ENCODE peak calls at places on chromosome 20, in five cellular contexts. Y is stomach, C is K562, K is upper lobe of left lung, E is esophagus muscularis mucosa. Q is an unnamed sample.

GRCh38 chr20:21509597-21510331 is 4.1 kb downstream of the NKX2-2 start:
- DNase-seq in C (no peak), Y (no peak), K (no peak), E (no peak), Q (no peak)

GRCh38 chr20:63153254-63154221 is 62.4 kb downstream of the YTHDF1 start:
- DNase-seq in K (no peak), C (no peak), E (no peak), Y (no peak), Q (no peak)

GRCh38 chr20:18326990-18327389 is 38.7 kb downstream of the ZNF133 start:
- DNase-seq in C (no peak), E (no peak), K (no peak), Y (no peak), Q (no peak)

GRCh38 chr20:53608456-53609413 is 15.1 kb upstream of the ZNF217 start:
- DNase-seq in Y (peak; percentile 29), K (peak; percentile 33), C (peak; percentile 83), E (no peak), Q (no peak)

GRCh38 chr20:62047666-62048345 is 17.9 kb downstream of the TAF4 start:
- DNase-seq in Y (no peak), E (no peak), K (no peak), C (no peak), Q (no peak)

GRCh38 chr20:650954-651353 is 2.0 kb downstream of the SRXN1 start:
- DNase-seq in C (no peak), Y (no peak), E (no peak), K (no peak), Q (no peak)

GRCh38 chr20:50695144-50695872 is 4.0 kb upstream of the RIPOR3 start:
- DNase-seq in Y (no peak), E (no peak), K (no peak), C (no peak), Q (no peak)

GRCh38 chr20:24631173-24631505 is 161.7 kb downstream of the SYNDIG1 start:
- DNase-seq in E (no peak), C (no peak), Y (no peak), K (no peak), Q (no peak)

GRCh38 chr20:9359561-9360308 is 154.7 kb upstream of the LAMP5 start:
- DNase-seq in K (no peak), Y (peak; percentile 38), C (no peak), E (no peak), Q (no peak)

GRCh38 chr20:50242863-50243609 is 52.4 kb downstream of the CEBPB start:
- DNase-seq in E (no peak), Y (peak; percentile 74), C (no peak), K (no peak), Q (peak; percentile 44)

GRCh38 chr20:63695419-63696310 is 787 bp upstream of the TNFRSF6B start:
- DNase-seq in C (no peak), K (no peak), E (no peak), Y (peak; percentile 46), Q (no peak)

GRCh38 chr20:50663095-50663821 is 28.1 kb downstream of the RIPOR3 start:
- DNase-seq in C (no peak), E (no peak), Y (peak; percentile 70), K (peak; percentile 73), Q (no peak)

GRCh38 chr20:62576815-62577214 is 65.5 kb upstream of the SLCO4A1 start:
- DNase-seq in C (peak; percentile 68), E (no peak), K (no peak), Y (no peak), Q (no peak)

GRCh38 chr20:44428174-44429016 is 47.3 kb upstream of the TTPAL start:
- DNase-seq in K (no peak), E (no peak), C (no peak), Y (no peak), Q (no peak)

GRCh38 chr20:3751284-3751663 is 16.3 kb downstream of the ADISSP start:
- DNase-seq in Y (no peak), K (no peak), C (no peak), E (no peak), Q (no peak)
- H3K4me1 ChIP-seq in Y (peaks cover 43% of the 10 kb centered on the region), K (peaks cover 9% of the 10 kb centered on the region), C (no peaks in the 10 kb centered on the region), E (peaks cover 32% of the 10 kb centered on the region), Q (peaks cover 15% of the 10 kb centered on the region)

GRCh38 chr20:35237486-35237885 is 11.0 kb downstream of the MMP24 start:
- DNase-seq in C (no peak), E (no peak), K (no peak), Y (no peak), Q (no peak)

GRCh38 chr20:35240914-35241293 is 14.4 kb downstream of the MMP24 start:
- DNase-seq in Y (no peak), E (no peak), K (no peak), C (no peak), Q (no peak)

GRCh38 chr20:35238170-35238569 is 11.7 kb downstream of the MMP24 start:
- DNase-seq in K (no peak), Y (no peak), C (peak; percentile 38), E (no peak), Q (no peak)

GRCh38 chr20:35238746-35239145 is 12.3 kb downstream of the MMP24 start:
- DNase-seq in Y (no peak), E (no peak), K (no peak), C (no peak), Q (no peak)

DNA sequence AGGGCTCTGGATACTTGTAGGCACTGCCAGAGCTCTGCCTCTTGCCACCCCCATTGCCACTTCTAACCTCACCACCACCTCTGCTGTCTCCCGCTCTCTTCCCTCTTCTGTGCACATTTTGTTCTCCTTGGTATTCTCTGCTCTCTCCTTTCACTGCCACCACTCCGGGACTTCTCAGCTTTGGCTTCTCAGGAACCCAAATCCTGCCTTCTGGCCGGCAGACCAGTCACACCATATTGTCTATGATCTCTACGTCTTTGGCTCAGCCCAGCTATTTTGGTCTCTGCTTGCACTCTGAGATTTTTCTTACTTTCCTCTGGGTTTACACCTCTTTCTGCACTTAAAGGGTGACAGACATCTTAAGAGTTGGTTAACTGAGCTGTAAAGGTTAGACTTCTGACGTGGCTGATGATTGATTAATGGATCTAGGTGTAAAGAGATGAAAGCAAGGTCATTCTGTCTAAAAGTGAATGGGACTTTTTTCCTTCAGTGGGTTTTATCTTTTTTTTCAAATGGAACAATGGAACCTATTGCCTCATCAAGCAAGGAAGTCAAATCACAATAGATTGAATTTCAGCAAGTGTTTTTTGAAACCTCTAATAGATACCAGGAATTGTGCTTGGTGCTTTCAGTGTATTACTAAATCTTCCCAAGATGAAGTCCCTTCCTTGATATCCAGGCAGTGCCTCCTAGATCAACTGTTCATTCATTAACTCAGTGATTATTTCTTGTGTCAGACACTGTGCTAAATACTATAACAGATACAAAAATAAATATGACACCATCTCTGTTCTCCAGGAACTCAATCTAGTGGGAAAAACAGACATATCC is 13.8 kb downstream of the MMP24 start:
- DNase-seq in K (no peak), E (no peak), C (no peak), Y (no peak), Q (no peak)
- TF ChIP-seq EP300 in K (no peak), E (no peak), C (no peak), Y (no peak), Q (no peak)

DNA sequence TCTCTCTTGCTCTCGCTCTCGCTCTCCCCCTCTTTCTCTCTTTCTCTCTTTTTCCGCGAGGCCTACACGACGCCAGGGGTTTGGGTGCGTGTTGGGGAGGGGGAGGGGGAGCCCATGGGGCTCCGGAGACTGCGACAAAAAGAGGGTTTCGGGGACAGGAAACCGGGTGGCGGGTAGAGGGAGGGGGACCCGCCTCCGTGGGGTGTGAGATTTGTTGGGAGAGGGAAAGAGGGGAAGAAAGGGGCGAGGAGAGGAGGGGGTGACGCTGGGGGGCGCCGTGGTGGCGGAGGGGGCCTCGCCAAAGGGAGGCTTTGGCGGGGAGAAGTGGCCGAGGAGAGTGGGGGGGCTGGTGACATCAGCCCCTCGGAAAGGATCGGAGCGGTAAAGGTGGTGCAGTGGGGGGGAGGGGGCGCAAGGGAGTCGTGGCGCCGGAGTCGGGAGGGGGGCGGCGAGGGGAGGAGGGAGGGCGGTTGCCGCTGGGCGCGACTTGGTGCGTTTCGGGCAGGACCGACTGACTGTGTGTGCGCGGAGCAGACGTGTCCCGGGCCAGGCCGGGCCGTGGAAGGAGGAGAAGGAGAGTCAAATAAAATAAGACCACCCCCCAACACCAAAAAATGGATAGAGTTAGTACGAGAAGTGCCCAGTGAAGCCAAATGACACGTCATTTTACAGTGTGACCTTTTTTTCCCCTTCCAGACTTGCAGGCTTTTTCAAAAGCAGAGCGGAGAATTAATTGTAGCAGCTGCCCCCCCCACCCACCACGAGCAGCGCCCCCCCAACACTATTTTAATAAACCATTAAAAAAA is 39.8 kb downstream of the GNAS start:
- DNase-seq in E (no peak), K (peak; percentile 88), C (peak; percentile 79), Y (peak; percentile 67), Q (peak; percentile 58)
- H3K4me1 ChIP-seq in E (peaks cover 56% of the 10 kb centered on the region), K (peaks cover 40% of the 10 kb centered on the region), C (peaks cover 13% of the 10 kb centered on the region), Y (peaks cover 56% of the 10 kb centered on the region), Q (peaks cover 54% of the 10 kb centered on the region)

GRCh38 chr20:23625236-23625964 is 12.4 kb downstream of the CST3 start:
- DNase-seq in C (no peak), Y (no peak), K (no peak), E (peak; percentile 86), Q (no peak)

GRCh38 chr20:23623666-23624065 is 14.1 kb downstream of the CST3 start:
- DNase-seq in E (no peak), K (no peak), Y (no peak), C (no peak), Q (no peak)

GRCh38 chr20:23624307-23624706 is 13.4 kb downstream of the CST3 start:
- DNase-seq in Y (no peak), E (no peak), C (no peak), K (no peak), Q (no peak)

GRCh38 chr20:23626040-23626620 is 11.6 kb downstream of the CST3 start:
- DNase-seq in Y (peak; percentile 55), K (peak; percentile 53), C (peak; percentile 15), E (peak; percentile 90), Q (peak; percentile 54)

GRCh38 chr20:23622839-23623343 is 14.9 kb downstream of the CST3 start:
- DNase-seq in K (peak; percentile 62), Y (peak; percentile 56), C (peak; percentile 38), E (peak; percentile 94), Q (peak; percentile 81)
- TF ChIP-seq EP300 in K (peak; percentile 85), Y (peak; percentile 90), C (no peak), E (peak; percentile 97), Q (peak; percentile 100)

GRCh38 chr20:31722388-31723281 is at the start of gene BCL2L1:
- DNase-seq in C (peak; percentile 72), Y (peak; percentile 91), E (peak; percentile 95), K (peak; percentile 85), Q (peak; percentile 74)
- H3K4me1 ChIP-seq in C (peaks cover 9% of the 10 kb centered on the region), Y (peaks cover 50% of the 10 kb centered on the region), E (peaks cover 35% of the 10 kb centered on the region), K (peaks cover 23% of the 10 kb centered on the region), Q (peaks cover 20% of the 10 kb centered on the region)

Q was measured in tibial nerve.